ENCODE peak calls at places on chromosomes 7 and 10, in ten cellular contexts. N, U, S, H, D, M, B, O, Y and I are unnamed samples.

GRCh38 chr7:70298780-70299446 is 700.6 kb downstream of the AUTS2 start:
- DNase-seq in S (no peak), Y (no peak), M (no peak), B (no peak), N (no peak), U (no peak), O (no peak), H (no peak), D (no peak), I (no peak)

GRCh38 chr10:100567826-100568225 is 32.1 kb downstream of the HIF1AN start:
- DNase-seq in D (no peak), H (no peak), M (no peak), N (no peak), S (no peak), Y (no peak), U (no peak), O (no peak), B (no peak), I (no peak)

GRCh38 chr7:98107313-98107691 is 640 bp downstream of the LMTK2 start:
- DNase-seq in M (no peak), N (no peak), Y (peak), U (no peak), O (peak), H (no peak), B (no peak), D (no peak), S (no peak), I (no peak)

GRCh38 chr7:25886387-25887240 is 265.4 kb upstream of the NFE2L3 start:
- DNase-seq in H (no peak), M (no peak), Y (no peak), B (no peak), S (no peak), O (no peak), D (no peak), U (no peak), N (no peak), I (no peak)

GRCh38 chr7:30859940-30860623 is 51.6 kb upstream of the AQP1 start:
- DNase-seq in D (no peak), N (no peak), B (no peak), Y (peak), M (no peak), U (no peak), S (no peak), O (no peak), H (no peak), I (no peak)

GRCh38 chr7:75804705-75805104 is 8.9 kb downstream of the CCL24 start:
- DNase-seq in M (no peak), Y (no peak), O (no peak), U (no peak), B (no peak), D (no peak), S (no peak), N (no peak), H (no peak), I (no peak)

GRCh38 chr10:103578782-103579382 is 85.4 kb downstream of the NEURL1 start:
- DNase-seq in H (no peak), D (no peak), N (no peak), B (no peak), U (no peak), Y (no peak), M (no peak), S (peak), O (no peak), I (no peak)

GRCh38 chr7:139875821-139876241 is 46.8 kb downstream of the TBXAS1 start:
- DNase-seq in O (no peak), N (peak), B (no peak), H (peak), M (peak), Y (no peak), S (no peak), U (no peak), D (no peak), I (no peak)

GRCh38 chr10:62083868-62084267 is 182.4 kb downstream of the ARID5B start:
- DNase-seq in O (no peak), M (no peak), H (no peak), N (no peak), Y (no peak), B (no peak), U (peak), S (no peak), D (peak), I (no peak)

GRCh38 chr10:113052076-113052830 is 102.2 kb downstream of the TCF7L2 start:
- DNase-seq in N (no peak), B (no peak), H (no peak), O (no peak), S (no peak), Y (no peak), D (no peak), M (no peak), U (peak), I (no peak)

GRCh38 chr10:110511734-110512449 is 14.2 kb downstream of the DUSP5 start:
- DNase-seq in U (peak), D (peak), O (no peak), B (no peak), H (no peak), S (no peak), N (no peak), Y (no peak), M (no peak), I (no peak)

GRCh38 chr10:119663866-119664698 is 12.9 kb downstream of the BAG3 start:
- DNase-seq in N (peak), Y (no peak), U (no peak), O (no peak), M (no peak), D (no peak), S (no peak), H (no peak), B (no peak), I (no peak)

GRCh38 chr7:8063706-8064297 is 95.2 kb downstream of the GLCCI1 start:
- DNase-seq in Y (no peak), H (no peak), B (no peak), U (no peak), D (no peak), O (no peak), N (no peak), M (no peak), S (no peak), I (no peak)

GRCh38 chr7:129494041-129494440 is 8.3 kb upstream of the SMKR1 start:
- DNase-seq in M (no peak), S (no peak), N (no peak), Y (no peak), D (peak), H (no peak), O (no peak), U (no peak), B (no peak), I (peak)

GRCh38 chr7:102874166-102874829 is 38.5 kb upstream of the LRRC17 start:
- DNase-seq in D (peak), M (no peak), Y (no peak), O (no peak), B (no peak), N (no peak), S (peak), U (no peak), H (no peak), I (no peak)

GRCh38 chr7:102872460-102872859 is 40.3 kb upstream of the LRRC17 start:
- DNase-seq in D (peak), S (no peak), N (no peak), U (no peak), H (no peak), B (no peak), M (no peak), O (no peak), Y (no peak), I (no peak)

GRCh38 chr7:102873470-102874165 is 39.2 kb upstream of the LRRC17 start:
- DNase-seq in D (no peak), H (no peak), U (no peak), O (no peak), B (no peak), N (no peak), S (no peak), M (no peak), Y (no peak), I (no peak)

GRCh38 chr7:102874966-102875365 is 37.8 kb upstream of the LRRC17 start:
- DNase-seq in S (no peak), D (peak), B (no peak), Y (no peak), N (no peak), M (no peak), O (no peak), U (no peak), H (no peak), I (no peak)

GRCh38 chr7:102875700-102876192 is 37.1 kb upstream of the LRRC17 start:
- DNase-seq in S (no peak), D (peak), U (no peak), M (no peak), O (no peak), Y (no peak), H (no peak), N (peak), B (peak), I (peak)
- TF ChIP-seq CTCF in S (no peak), D (no peak), U (no peak), M (no peak), O (no peak), Y (no peak), H (no peak), N (no peak), B (no peak), I (no peak)

DNA sequence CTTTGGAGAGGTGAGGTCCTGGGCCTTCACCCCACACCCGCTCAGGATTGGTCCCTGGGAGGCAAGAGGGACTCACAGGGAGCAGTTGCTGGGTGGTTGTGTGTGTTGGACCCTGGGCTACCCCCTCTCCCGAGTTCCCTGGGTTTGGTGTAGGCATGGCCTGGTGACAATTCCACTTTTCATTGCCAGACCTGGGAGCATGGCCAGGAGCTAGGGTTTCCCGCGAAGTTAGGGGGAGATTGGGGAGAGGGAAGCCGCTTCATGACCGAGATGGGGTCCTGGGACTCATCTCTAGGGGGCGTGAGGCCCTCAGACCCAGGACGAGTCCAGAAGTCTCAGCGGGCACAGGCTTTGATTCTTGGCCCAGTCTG is 579 bp downstream of the PALD1 start:
- DNase-seq in B (no peak), H (no peak), S (no peak), D (no peak), N (no peak), U (no peak), O (peak), Y (peak), M (no peak), I (no peak)
- TF ChIP-seq CTCF in B (no peak), H (no peak), S (no peak), D (peak), N (no peak), U (no peak), O (peak), Y (peak), M (no peak), I (no peak)

GRCh38 chr7:131104611-131105293 is 222.9 kb upstream of the MKLN1 start:
- DNase-seq in Y (no peak), O (peak), N (no peak), S (no peak), M (no peak), D (peak), H (no peak), U (no peak), B (no peak), I (no peak)

GRCh38 chr7:131105803-131106680 is 221.6 kb upstream of the MKLN1 start:
- DNase-seq in Y (peak), U (peak), O (peak), D (peak), S (peak), N (peak), H (peak), B (peak), M (peak), I (no peak)

GRCh38 chr7:131105294-131105802 is 222.3 kb upstream of the MKLN1 start:
- DNase-seq in Y (no peak), D (peak), M (no peak), N (no peak), O (no peak), B (no peak), H (no peak), S (no peak), U (peak), I (no peak)

GRCh38 chr7:131106681-131107342 is 220.9 kb upstream of the MKLN1 start:
- DNase-seq in Y (peak), H (peak), S (peak), B (no peak), D (no peak), N (peak), M (peak), U (peak), O (peak), I (peak)

GRCh38 chr7:131103997-131104396 is 223.7 kb upstream of the MKLN1 start:
- DNase-seq in M (no peak), S (no peak), H (no peak), B (no peak), D (peak), N (no peak), O (no peak), U (no peak), Y (no peak), I (peak)
- TF ChIP-seq CTCF in M (no peak), S (no peak), H (no peak), B (no peak), D (peak), N (no peak), O (no peak), U (no peak), Y (no peak), I (peak)

DNA sequence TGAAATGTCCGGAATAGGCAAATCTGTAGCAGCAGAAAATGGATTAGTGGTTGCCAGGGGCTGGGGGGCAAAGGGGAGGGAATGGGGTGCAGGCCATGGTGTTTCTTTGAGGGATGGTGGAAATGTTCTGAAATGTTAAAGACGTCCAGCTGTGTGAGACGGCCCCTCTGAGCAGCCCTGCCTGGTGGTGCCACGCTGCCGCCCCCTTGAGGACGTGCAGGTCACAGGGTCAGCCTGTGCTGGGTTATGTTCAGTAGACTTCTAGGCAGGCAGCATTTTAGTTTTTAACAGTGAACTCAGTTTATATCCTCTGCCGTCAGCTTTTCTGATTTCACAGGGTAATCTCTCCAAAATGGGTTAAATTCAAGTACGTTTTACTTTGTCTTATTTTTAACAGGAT is 9.4 kb downstream of the NUB1 start:
- DNase-seq in Y (peak), D (no peak), B (no peak), S (peak), O (peak), H (no peak), U (no peak), N (no peak), M (no peak), I (no peak)
- TF ChIP-seq CTCF in Y (peak), D (no peak), B (no peak), S (peak), O (peak), H (peak), U (no peak), N (no peak), M (no peak), I (peak)

GRCh38 chr7:135662373-135663114 is at the start of gene STMP1:
- DNase-seq in H (peak), Y (peak), S (peak), U (peak), M (peak), O (peak), N (peak), B (peak), D (peak), I (peak)
- TF ChIP-seq CTCF in H (peak), Y (peak), S (peak), U (no peak), M (no peak), O (peak), N (peak), B (peak), D (peak), I (peak)